ENCODE peak calls at places on chromosomes 1 and 21, in seven cellular contexts. One of them, this sample, is unnamed.

GRCh38 chr1:41482001-41482765 is 2.3 kb downstream of the EDN2 start:
- DNase-seq in GM04504: no peak
- DNase-seq in fibroblast of lung: no peak
- DNase-seq in central memory CD4-positive, alpha-beta T cell: no peak
- DNase-seq in WTC11: no peak
- DNase-seq in stimulated activated CD8-positive, alpha-beta memory T cell treated with anti-CD3 and anti-CD28 coated beads, Interleukin-4, amount 100 ng/mL, for 24 hours: no peak
- DNase-seq in brain pericyte: no peak
- DNase-seq in this sample: no peak

GRCh38 chr1:38990401-38990745 is 703 bp upstream of the AKIRIN1 start:
- DNase-seq in brain pericyte: no peak
- DNase-seq in WTC11: no peak
- DNase-seq in central memory CD4-positive, alpha-beta T cell: peak; percentile 11
- DNase-seq in fibroblast of lung: peak; percentile 29
- DNase-seq in GM04504: no peak
- DNase-seq in stimulated activated CD8-positive, alpha-beta memory T cell treated with anti-CD3 and anti-CD28 coated beads, Interleukin-4, amount 100 ng/mL, for 24 hours: no peak
- DNase-seq in this sample: no peak

GRCh38 chr1:53147171-53147570 is 4.7 kb upstream of the SLC1A7 start:
- DNase-seq in stimulated activated CD8-positive, alpha-beta memory T cell treated with anti-CD3 and anti-CD28 coated beads, Interleukin-4, amount 100 ng/mL, for 24 hours: no peak
- DNase-seq in GM04504: no peak
- DNase-seq in fibroblast of lung: no peak
- DNase-seq in WTC11: no peak
- DNase-seq in brain pericyte: no peak
- DNase-seq in central memory CD4-positive, alpha-beta T cell: no peak
- DNase-seq in this sample: no peak

GRCh38 chr1:78070210-78070609 is 24.4 kb downstream of the GIPC2 start:
- DNase-seq in WTC11: no peak
- DNase-seq in GM04504: no peak
- DNase-seq in stimulated activated CD8-positive, alpha-beta memory T cell treated with anti-CD3 and anti-CD28 coated beads, Interleukin-4, amount 100 ng/mL, for 24 hours: no peak
- DNase-seq in fibroblast of lung: no peak
- DNase-seq in central memory CD4-positive, alpha-beta T cell: no peak
- DNase-seq in brain pericyte: no peak
- DNase-seq in this sample: no peak

GRCh38 chr21:43188712-43189151 is 19.9 kb downstream of the CRYAA start:
- DNase-seq in brain pericyte: no peak
- DNase-seq in stimulated activated CD8-positive, alpha-beta memory T cell treated with anti-CD3 and anti-CD28 coated beads, Interleukin-4, amount 100 ng/mL, for 24 hours: no peak
- DNase-seq in WTC11: peak; percentile 6
- DNase-seq in central memory CD4-positive, alpha-beta T cell: no peak
- DNase-seq in fibroblast of lung: no peak
- DNase-seq in GM04504: no peak
- DNase-seq in this sample: peak; percentile 33

GRCh38 chr1:20100632-20101355 is 18.5 kb downstream of the PLA2G2D start:
- DNase-seq in WTC11: peak; percentile 75
- DNase-seq in fibroblast of lung: peak; percentile 63
- DNase-seq in central memory CD4-positive, alpha-beta T cell: peak; percentile 3
- DNase-seq in GM04504: peak; percentile 22
- DNase-seq in brain pericyte: no peak
- DNase-seq in stimulated activated CD8-positive, alpha-beta memory T cell treated with anti-CD3 and anti-CD28 coated beads, Interleukin-4, amount 100 ng/mL, for 24 hours: no peak
- DNase-seq in this sample: peak; percentile 87

GRCh38 chr1:51237714-51238403 is 1.8 kb downstream of the RNF11 start:
- DNase-seq in WTC11: no peak
- DNase-seq in stimulated activated CD8-positive, alpha-beta memory T cell treated with anti-CD3 and anti-CD28 coated beads, Interleukin-4, amount 100 ng/mL, for 24 hours: no peak
- DNase-seq in GM04504: no peak
- DNase-seq in fibroblast of lung: peak; percentile 50
- DNase-seq in central memory CD4-positive, alpha-beta T cell: no peak
- DNase-seq in brain pericyte: no peak
- DNase-seq in this sample: peak; percentile 61

GRCh38 chr1:160096491-160097116 is 1.8 kb downstream of the IGSF8 start:
- DNase-seq in brain pericyte: no peak
- DNase-seq in stimulated activated CD8-positive, alpha-beta memory T cell treated with anti-CD3 and anti-CD28 coated beads, Interleukin-4, amount 100 ng/mL, for 24 hours: no peak
- DNase-seq in fibroblast of lung: peak; percentile 37
- DNase-seq in central memory CD4-positive, alpha-beta T cell: no peak
- DNase-seq in WTC11: no peak
- DNase-seq in GM04504: peak; percentile 53
- DNase-seq in this sample: peak; percentile 57

GRCh38 chr1:232291681-232292080 is 338.3 kb downstream of the SIPA1L2 start:
- DNase-seq in brain pericyte: no peak
- DNase-seq in stimulated activated CD8-positive, alpha-beta memory T cell treated with anti-CD3 and anti-CD28 coated beads, Interleukin-4, amount 100 ng/mL, for 24 hours: no peak
- DNase-seq in central memory CD4-positive, alpha-beta T cell: no peak
- DNase-seq in GM04504: no peak
- DNase-seq in fibroblast of lung: peak; percentile 22
- DNase-seq in WTC11: no peak
- DNase-seq in this sample: no peak

GRCh38 chr1:156390409-156391144 is 21.6 kb downstream of the RHBG start:
- DNase-seq in brain pericyte: no peak
- DNase-seq in fibroblast of lung: no peak
- DNase-seq in central memory CD4-positive, alpha-beta T cell: no peak
- DNase-seq in stimulated activated CD8-positive, alpha-beta memory T cell treated with anti-CD3 and anti-CD28 coated beads, Interleukin-4, amount 100 ng/mL, for 24 hours: no peak
- DNase-seq in WTC11: no peak
- DNase-seq in GM04504: no peak
- DNase-seq in this sample: no peak

GRCh38 chr1:243939167-243939848 is 89.3 kb upstream of the AKT3 start:
- DNase-seq in fibroblast of lung: peak; percentile 24
- DNase-seq in GM04504: no peak
- DNase-seq in brain pericyte: no peak
- DNase-seq in stimulated activated CD8-positive, alpha-beta memory T cell treated with anti-CD3 and anti-CD28 coated beads, Interleukin-4, amount 100 ng/mL, for 24 hours: no peak
- DNase-seq in central memory CD4-positive, alpha-beta T cell: no peak
- DNase-seq in WTC11: no peak
- DNase-seq in this sample: no peak

GRCh38 chr1:226529891-226530290 is 18.7 kb upstream of the STUM start:
- DNase-seq in brain pericyte: no peak
- DNase-seq in stimulated activated CD8-positive, alpha-beta memory T cell treated with anti-CD3 and anti-CD28 coated beads, Interleukin-4, amount 100 ng/mL, for 24 hours: no peak
- DNase-seq in fibroblast of lung: no peak
- DNase-seq in central memory CD4-positive, alpha-beta T cell: no peak
- DNase-seq in WTC11: no peak
- DNase-seq in GM04504: no peak
- DNase-seq in this sample: peak; percentile 36

GRCh38 chr1:226125097-226125630 is 61.4 kb downstream of the ACBD3 start:
- DNase-seq in GM04504: no peak
- DNase-seq in brain pericyte: no peak
- DNase-seq in stimulated activated CD8-positive, alpha-beta memory T cell treated with anti-CD3 and anti-CD28 coated beads, Interleukin-4, amount 100 ng/mL, for 24 hours: peak; percentile 81
- DNase-seq in central memory CD4-positive, alpha-beta T cell: peak; percentile 78
- DNase-seq in fibroblast of lung: peak; percentile 78
- DNase-seq in WTC11: peak; percentile 97
- DNase-seq in this sample: peak; percentile 97

GRCh38 chr1:1910033-1910465 is 5.0 kb upstream of the CALML6 start:
- DNase-seq in fibroblast of lung: no peak
- DNase-seq in brain pericyte: no peak
- DNase-seq in central memory CD4-positive, alpha-beta T cell: no peak
- DNase-seq in GM04504: no peak
- DNase-seq in WTC11: no peak
- DNase-seq in stimulated activated CD8-positive, alpha-beta memory T cell treated with anti-CD3 and anti-CD28 coated beads, Interleukin-4, amount 100 ng/mL, for 24 hours: no peak
- DNase-seq in this sample: no peak

GRCh38 chr1:9593492-9594465 is 5.1 kb downstream of the TMEM201 start:
- DNase-seq in central memory CD4-positive, alpha-beta T cell: peak; percentile 15
- DNase-seq in WTC11: peak; percentile 79
- DNase-seq in stimulated activated CD8-positive, alpha-beta memory T cell treated with anti-CD3 and anti-CD28 coated beads, Interleukin-4, amount 100 ng/mL, for 24 hours: peak; percentile 19
- DNase-seq in brain pericyte: no peak
- DNase-seq in GM04504: no peak
- DNase-seq in fibroblast of lung: peak; percentile 49
- DNase-seq in this sample: peak; percentile 94

GRCh38 chr1:18411820-18412641 is 68.7 kb upstream of the KLHDC7A start:
- DNase-seq in fibroblast of lung: no peak
- DNase-seq in central memory CD4-positive, alpha-beta T cell: no peak
- DNase-seq in stimulated activated CD8-positive, alpha-beta memory T cell treated with anti-CD3 and anti-CD28 coated beads, Interleukin-4, amount 100 ng/mL, for 24 hours: no peak
- DNase-seq in GM04504: no peak
- DNase-seq in WTC11: no peak
- DNase-seq in brain pericyte: no peak
- DNase-seq in this sample: no peak

GRCh38 chr1:244231572-244232315 is 180.7 kb downstream of the ZBTB18 start:
- DNase-seq in GM04504: no peak
- DNase-seq in WTC11: no peak
- DNase-seq in stimulated activated CD8-positive, alpha-beta memory T cell treated with anti-CD3 and anti-CD28 coated beads, Interleukin-4, amount 100 ng/mL, for 24 hours: no peak
- DNase-seq in brain pericyte: no peak
- DNase-seq in fibroblast of lung: no peak
- DNase-seq in central memory CD4-positive, alpha-beta T cell: no peak
- DNase-seq in this sample: peak; percentile 50

GRCh38 chr1:237875291-237875690 is 15.4 kb downstream of the ZP4 start:
- DNase-seq in central memory CD4-positive, alpha-beta T cell: no peak
- DNase-seq in WTC11: no peak
- DNase-seq in fibroblast of lung: peak; percentile 48
- DNase-seq in GM04504: no peak
- DNase-seq in stimulated activated CD8-positive, alpha-beta memory T cell treated with anti-CD3 and anti-CD28 coated beads, Interleukin-4, amount 100 ng/mL, for 24 hours: no peak
- DNase-seq in brain pericyte: no peak
- DNase-seq in this sample: peak; percentile 15

GRCh38 chr21:32299695-32300094 is 1.0 kb downstream of the MRAP start:
- DNase-seq in WTC11: no peak
- DNase-seq in fibroblast of lung: no peak
- DNase-seq in central memory CD4-positive, alpha-beta T cell: no peak
- DNase-seq in brain pericyte: no peak
- DNase-seq in stimulated activated CD8-positive, alpha-beta memory T cell treated with anti-CD3 and anti-CD28 coated beads, Interleukin-4, amount 100 ng/mL, for 24 hours: no peak
- DNase-seq in GM04504: no peak
- DNase-seq in this sample: no peak

GRCh38 chr21:28436286-28436932 is 556.3 kb downstream of the LTN1 start:
- DNase-seq in central memory CD4-positive, alpha-beta T cell: no peak
- DNase-seq in WTC11: no peak
- DNase-seq in fibroblast of lung: peak; percentile 51
- DNase-seq in brain pericyte: no peak
- DNase-seq in GM04504: no peak
- DNase-seq in stimulated activated CD8-positive, alpha-beta memory T cell treated with anti-CD3 and anti-CD28 coated beads, Interleukin-4, amount 100 ng/mL, for 24 hours: no peak
- DNase-seq in this sample: no peak

GRCh38 chr1:14954210-14954609 is 199.3 kb upstream of the TMEM51 start:
- DNase-seq in GM04504: peak; percentile 79
- DNase-seq in brain pericyte: no peak
- DNase-seq in WTC11: no peak
- DNase-seq in fibroblast of lung: peak; percentile 56
- DNase-seq in central memory CD4-positive, alpha-beta T cell: no peak
- DNase-seq in stimulated activated CD8-positive, alpha-beta memory T cell treated with anti-CD3 and anti-CD28 coated beads, Interleukin-4, amount 100 ng/mL, for 24 hours: no peak
- DNase-seq in this sample: no peak

GRCh38 chr1:180643693-180644092 is 11.9 kb downstream of the XPR1 start:
- DNase-seq in stimulated activated CD8-positive, alpha-beta memory T cell treated with anti-CD3 and anti-CD28 coated beads, Interleukin-4, amount 100 ng/mL, for 24 hours: no peak
- DNase-seq in central memory CD4-positive, alpha-beta T cell: no peak
- DNase-seq in brain pericyte: no peak
- DNase-seq in fibroblast of lung: peak; percentile 56
- DNase-seq in WTC11: no peak
- DNase-seq in GM04504: no peak
- DNase-seq in this sample: no peak

GRCh38 chr21:45981641-45982255 is at the start of gene COL6A1:
- DNase-seq in GM04504: no peak
- DNase-seq in fibroblast of lung: no peak
- DNase-seq in stimulated activated CD8-positive, alpha-beta memory T cell treated with anti-CD3 and anti-CD28 coated beads, Interleukin-4, amount 100 ng/mL, for 24 hours: no peak
- DNase-seq in WTC11: peak; percentile 58
- DNase-seq in central memory CD4-positive, alpha-beta T cell: no peak
- DNase-seq in brain pericyte: no peak
- DNase-seq in this sample: peak; percentile 67

GRCh38 chr1:204453141-204453772 is 41.3 kb downstream of the PIK3C2B start:
- DNase-seq in stimulated activated CD8-positive, alpha-beta memory T cell treated with anti-CD3 and anti-CD28 coated beads, Interleukin-4, amount 100 ng/mL, for 24 hours: peak; percentile 48
- DNase-seq in brain pericyte: no peak
- DNase-seq in central memory CD4-positive, alpha-beta T cell: peak; percentile 89
- DNase-seq in fibroblast of lung: no peak
- DNase-seq in WTC11: no peak
- DNase-seq in GM04504: no peak
- DNase-seq in this sample: peak; percentile 63

GRCh38 chr1:244862699-244863490 is 1.4 kb downstream of the HNRNPU start:
- DNase-seq in brain pericyte: peak; percentile 57
- DNase-seq in GM04504: peak; percentile 87
- DNase-seq in central memory CD4-positive, alpha-beta T cell: peak; percentile 94
- DNase-seq in fibroblast of lung: peak; percentile 94
- DNase-seq in stimulated activated CD8-positive, alpha-beta memory T cell treated with anti-CD3 and anti-CD28 coated beads, Interleukin-4, amount 100 ng/mL, for 24 hours: peak; percentile 97
- DNase-seq in WTC11: peak; percentile 92
- DNase-seq in this sample: peak; percentile 98

GRCh38 chr1:31102501-31102950 is 37.0 kb upstream of the PUM1 start:
- DNase-seq in brain pericyte: peak; percentile 71
- DNase-seq in central memory CD4-positive, alpha-beta T cell: no peak
- DNase-seq in GM04504: peak; percentile 55
- DNase-seq in fibroblast of lung: peak; percentile 75
- DNase-seq in WTC11: no peak
- DNase-seq in stimulated activated CD8-positive, alpha-beta memory T cell treated with anti-CD3 and anti-CD28 coated beads, Interleukin-4, amount 100 ng/mL, for 24 hours: no peak
- DNase-seq in this sample: no peak

GRCh38 chr1:109263234-109263596 is 13.9 kb downstream of the CELSR2 start:
- DNase-seq in fibroblast of lung: no peak
- DNase-seq in WTC11: no peak
- DNase-seq in central memory CD4-positive, alpha-beta T cell: no peak
- DNase-seq in GM04504: no peak
- DNase-seq in stimulated activated CD8-positive, alpha-beta memory T cell treated with anti-CD3 and anti-CD28 coated beads, Interleukin-4, amount 100 ng/mL, for 24 hours: no peak
- DNase-seq in brain pericyte: no peak
- DNase-seq in this sample: no peak

GRCh38 chr1:27602510-27603319 is 1.2 kb downstream of the AHDC1 start:
- DNase-seq in stimulated activated CD8-positive, alpha-beta memory T cell treated with anti-CD3 and anti-CD28 coated beads, Interleukin-4, amount 100 ng/mL, for 24 hours: no peak
- DNase-seq in GM04504: no peak
- DNase-seq in WTC11: peak; percentile 53
- DNase-seq in fibroblast of lung: no peak
- DNase-seq in central memory CD4-positive, alpha-beta T cell: peak; percentile 44
- DNase-seq in brain pericyte: no peak
- DNase-seq in this sample: peak; percentile 82

GRCh38 chr1:172900359-172900997 is 150.3 kb downstream of the TNFSF18 start:
- DNase-seq in central memory CD4-positive, alpha-beta T cell: no peak
- DNase-seq in GM04504: no peak
- DNase-seq in stimulated activated CD8-positive, alpha-beta memory T cell treated with anti-CD3 and anti-CD28 coated beads, Interleukin-4, amount 100 ng/mL, for 24 hours: no peak
- DNase-seq in brain pericyte: no peak
- DNase-seq in WTC11: no peak
- DNase-seq in fibroblast of lung: no peak
- DNase-seq in this sample: no peak

GRCh38 chr21:39720126-39720778 is 24.7 kb upstream of the IGSF5 start:
- DNase-seq in central memory CD4-positive, alpha-beta T cell: no peak
- DNase-seq in GM04504: peak; percentile 2
- DNase-seq in WTC11: no peak
- DNase-seq in fibroblast of lung: no peak
- DNase-seq in brain pericyte: no peak
- DNase-seq in stimulated activated CD8-positive, alpha-beta memory T cell treated with anti-CD3 and anti-CD28 coated beads, Interleukin-4, amount 100 ng/mL, for 24 hours: no peak
- DNase-seq in this sample: no peak

GRCh38 chr1:149936992-149937705 is 470 bp upstream of the MTMR11 start:
- DNase-seq in central memory CD4-positive, alpha-beta T cell: no peak
- DNase-seq in fibroblast of lung: peak; percentile 51
- DNase-seq in brain pericyte: no peak
- DNase-seq in stimulated activated CD8-positive, alpha-beta memory T cell treated with anti-CD3 and anti-CD28 coated beads, Interleukin-4, amount 100 ng/mL, for 24 hours: no peak
- DNase-seq in WTC11: no peak
- DNase-seq in GM04504: no peak
- DNase-seq in this sample: peak; percentile 69

GRCh38 chr1:233386336-233386735 is 58.8 kb downstream of the MAP3K21 start:
- DNase-seq in stimulated activated CD8-positive, alpha-beta memory T cell treated with anti-CD3 and anti-CD28 coated beads, Interleukin-4, amount 100 ng/mL, for 24 hours: no peak
- DNase-seq in brain pericyte: no peak
- DNase-seq in central memory CD4-positive, alpha-beta T cell: no peak
- DNase-seq in GM04504: no peak
- DNase-seq in WTC11: no peak
- DNase-seq in fibroblast of lung: no peak
- DNase-seq in this sample: no peak

GRCh38 chr1:53591924-53592323 is 132.7 kb downstream of the DMRTB1 start:
- DNase-seq in fibroblast of lung: no peak
- DNase-seq in stimulated activated CD8-positive, alpha-beta memory T cell treated with anti-CD3 and anti-CD28 coated beads, Interleukin-4, amount 100 ng/mL, for 24 hours: no peak
- DNase-seq in GM04504: no peak
- DNase-seq in brain pericyte: no peak
- DNase-seq in central memory CD4-positive, alpha-beta T cell: no peak
- DNase-seq in WTC11: no peak
- DNase-seq in this sample: peak; percentile 46

GRCh38 chr1:40414331-40414730 is 35.9 kb upstream of the ZFP69B start:
- DNase-seq in GM04504: no peak
- DNase-seq in WTC11: no peak
- DNase-seq in brain pericyte: no peak
- DNase-seq in central memory CD4-positive, alpha-beta T cell: no peak
- DNase-seq in stimulated activated CD8-positive, alpha-beta memory T cell treated with anti-CD3 and anti-CD28 coated beads, Interleukin-4, amount 100 ng/mL, for 24 hours: no peak
- DNase-seq in fibroblast of lung: no peak
- DNase-seq in this sample: no peak

GRCh38 chr1:156420209-156421061 is 51.4 kb downstream of the RHBG start:
- DNase-seq in stimulated activated CD8-positive, alpha-beta memory T cell treated with anti-CD3 and anti-CD28 coated beads, Interleukin-4, amount 100 ng/mL, for 24 hours: no peak
- DNase-seq in WTC11: peak; percentile 64
- DNase-seq in GM04504: no peak
- DNase-seq in fibroblast of lung: no peak
- DNase-seq in brain pericyte: no peak
- DNase-seq in central memory CD4-positive, alpha-beta T cell: peak; percentile 60
- DNase-seq in this sample: peak; percentile 76